ENCODE peak calls at places on chromosomes 12 and 14, in nine cellular contexts. V is left ventricle myocardium inferior, Y is kidney, G is heart right ventricle, Z is cardiac muscle cell, F is mucosa of descending colon, T is coronary artery, P is neural progenitor cell, X is BE2C. C is an unnamed sample.

GRCh38 chr12:123231931-123232330 is 1.0 kb downstream of the MPHOSPH9 start:
- DNase-seq in V (no peak), Y (no peak), G (no peak), Z (no peak), F (no peak), T (no peak), P (peak), X (no peak), C (no peak)

GRCh38 chr14:41785696-41786095 is 179.0 kb downstream of the LRFN5 start:
- DNase-seq in V (no peak), Y (no peak), G (no peak), Z (peak), F (no peak), T (no peak), P (peak), X (no peak), C (no peak)

GRCh38 chr12:66799548-66799947 is 120.7 kb upstream of the GRIP1 start:
- DNase-seq in V (no peak), Y (no peak), G (no peak), Z (no peak), F (no peak), T (no peak), P (no peak), X (no peak), C (no peak)

GRCh38 chr12:123269980-123270379 is 1.7 kb downstream of the CDK2AP1 start:
- DNase-seq in V (no peak), Y (no peak), G (no peak), Z (no peak), F (no peak), T (no peak), P (peak), X (no peak), C (no peak)

GRCh38 chr12:110338754-110339153 is 57.7 kb downstream of the ATP2A2 start:
- DNase-seq in V (no peak), Y (no peak), G (no peak), Z (no peak), F (no peak), T (no peak), P (no peak), X (peak), C (no peak)

GRCh38 chr14:95048771-95049312 is 108.5 kb downstream of the DICER1 start:
- DNase-seq in V (no peak), Y (peak), G (no peak), Z (no peak), F (no peak), T (peak), P (no peak), X (no peak), C (no peak)

GRCh38 chr14:103404920-103405319 is 19.7 kb downstream of the MARK3 start:
- DNase-seq in V (peak), Y (no peak), G (peak), Z (peak), F (no peak), T (no peak), P (no peak), X (no peak), C (no peak)

GRCh38 chr12:26212356-26212755 is 17.0 kb downstream of the SSPN start:
- DNase-seq in V (no peak), Y (no peak), G (no peak), Z (peak), F (no peak), T (no peak), P (no peak), X (no peak), C (no peak)

GRCh38 chr12:58395470-58395869 is 454.1 kb downstream of the ATP23 start:
- DNase-seq in V (no peak), Y (no peak), G (no peak), Z (no peak), F (no peak), T (no peak), P (no peak), X (no peak), C (peak)

GRCh38 chr12:53751336-53752191 is at the start of gene CISTR:
- DNase-seq in V (no peak), Y (peak), G (peak), Z (no peak), F (peak), T (no peak), P (peak), X (peak), C (no peak)

GRCh38 chr12:63085120-63085519 is 65.9 kb downstream of the AVPR1A start:
- DNase-seq in V (no peak), Y (no peak), G (no peak), Z (no peak), F (no peak), T (no peak), P (no peak), X (no peak), C (no peak)

GRCh38 chr14:94298130-94298529 is 5.1 kb upstream of the SERPINA10 start:
- DNase-seq in V (no peak), Y (no peak), G (no peak), Z (no peak), F (no peak), T (no peak), P (no peak), X (no peak), C (no peak)

GRCh38 chr14:96811265-96811664 is 14.1 kb downstream of the VRK1 start:
- DNase-seq in V (no peak), Y (no peak), G (no peak), Z (peak), F (no peak), T (no peak), P (no peak), X (no peak), C (peak)

GRCh38 chr12:42968426-42968825 is 378.9 kb upstream of the PRICKLE1 start:
- DNase-seq in V (no peak), Y (no peak), G (no peak), Z (no peak), F (no peak), T (no peak), P (no peak), X (no peak), C (peak)

GRCh38 chr14:57382283-57382682 is 8.1 kb upstream of the NAA30 start:
- DNase-seq in V (no peak), Y (no peak), G (no peak), Z (peak), F (no peak), T (no peak), P (no peak), X (no peak), C (peak)

GRCh38 chr12:110371408-110372055 is 32.0 kb downstream of the ANAPC7 start:
- DNase-seq in V (no peak), Y (no peak), G (no peak), Z (peak), F (no peak), T (no peak), P (no peak), X (peak), C (no peak)

GRCh38 chr12:52776435-52776834 is 710 bp downstream of the KRT76 start:
- DNase-seq in V (no peak), Y (no peak), G (no peak), Z (no peak), F (no peak), T (no peak), P (no peak), X (no peak), C (no peak)

GRCh38 chr14:70670992-70671651 is 29.4 kb downstream of the TTC9 start:
- DNase-seq in V (no peak), Y (no peak), G (no peak), Z (no peak), F (no peak), T (no peak), P (no peak), X (no peak), C (peak)

GRCh38 chr12:106682594-106683234 is 91.8 kb upstream of the RIC8B start:
- DNase-seq in V (no peak), Y (no peak), G (no peak), Z (peak), F (peak), T (no peak), P (no peak), X (no peak), C (peak)

GRCh38 chr14:104423715-104424405 is 155.7 kb upstream of the C14orf180 start:
- DNase-seq in V (no peak), Y (no peak), G (no peak), Z (no peak), F (no peak), T (peak), P (no peak), X (no peak), C (no peak)

GRCh38 chr12:124525455-124525854 is 42.0 kb downstream of the NCOR2 start:
- DNase-seq in V (peak), Y (peak), G (no peak), Z (no peak), F (no peak), T (no peak), P (no peak), X (no peak), C (no peak)

GRCh38 chr14:31421200-31421599 is 850 bp upstream of the HEATR5A start:
- DNase-seq in V (no peak), Y (no peak), G (no peak), Z (no peak), F (no peak), T (no peak), P (no peak), X (no peak), C (no peak)
- H3K4me3 ChIP-seq in V (peak), Y (peak), G (peak), Z (no peak), F (no peak), T (no peak), P (no peak), X (no peak), C (no peak)

GRCh38 chr12:100868487-100868886 is 73.9 kb downstream of the ANO4 start:
- DNase-seq in V (no peak), Y (no peak), G (no peak), Z (peak), F (no peak), T (no peak), P (no peak), X (no peak), C (peak)

GRCh38 chr12:100864366-100864765 is 69.8 kb downstream of the ANO4 start:
- DNase-seq in V (no peak), Y (no peak), G (no peak), Z (no peak), F (no peak), T (no peak), P (no peak), X (no peak), C (no peak)

GRCh38 chr12:100862600-100863149 is 68.1 kb downstream of the ANO4 start:
- DNase-seq in V (no peak), Y (no peak), G (no peak), Z (no peak), F (no peak), T (no peak), P (no peak), X (no peak), C (peak)

GRCh38 chr12:100871335-100871734 is 76.8 kb downstream of the ANO4 start:
- DNase-seq in V (no peak), Y (no peak), G (no peak), Z (no peak), F (peak), T (no peak), P (no peak), X (no peak), C (no peak)

DNA sequence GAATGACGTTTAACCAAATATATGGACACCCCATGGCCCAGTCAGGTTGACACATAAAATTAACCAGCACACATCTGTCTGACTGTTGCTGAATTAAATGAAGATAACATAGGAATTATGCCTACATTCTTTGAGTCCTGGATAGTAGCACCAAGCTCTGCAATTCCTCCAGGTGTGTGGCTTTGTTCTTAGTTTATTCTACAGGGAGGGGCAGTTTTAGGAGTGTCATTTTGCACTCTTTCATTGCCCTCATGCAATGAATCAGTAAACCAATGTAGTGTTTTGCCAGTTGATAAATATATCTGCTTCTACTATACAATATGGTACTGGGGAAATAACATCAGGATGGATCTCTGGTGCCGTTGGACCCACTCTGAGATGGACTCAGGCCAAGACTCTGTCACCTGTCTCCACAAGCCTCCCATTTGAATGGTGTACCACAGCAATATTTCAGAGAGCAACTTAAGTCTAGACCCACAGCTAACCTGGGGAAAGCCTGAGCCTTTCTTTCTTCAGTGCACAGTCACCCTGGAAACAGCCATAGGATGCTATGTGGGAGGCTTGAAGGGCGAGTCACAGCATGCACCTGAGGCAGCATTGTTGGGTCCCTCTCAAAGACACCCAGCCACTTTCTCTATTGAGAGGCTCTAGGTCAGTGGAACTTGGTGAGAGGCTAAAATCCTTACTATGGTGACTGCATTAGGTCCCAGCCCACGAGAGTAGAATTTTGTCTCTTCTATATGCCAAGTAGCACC is 73.2 kb downstream of the ANO4 start:
- DNase-seq in V (no peak), Y (no peak), G (no peak), Z (no peak), F (peak), T (no peak), P (no peak), X (no peak), C (no peak)
- H3K4me3 ChIP-seq in V (no peak), Y (no peak), G (no peak), Z (no peak), F (no peak), T (no peak), P (no peak), X (no peak), C (no peak)

DNA sequence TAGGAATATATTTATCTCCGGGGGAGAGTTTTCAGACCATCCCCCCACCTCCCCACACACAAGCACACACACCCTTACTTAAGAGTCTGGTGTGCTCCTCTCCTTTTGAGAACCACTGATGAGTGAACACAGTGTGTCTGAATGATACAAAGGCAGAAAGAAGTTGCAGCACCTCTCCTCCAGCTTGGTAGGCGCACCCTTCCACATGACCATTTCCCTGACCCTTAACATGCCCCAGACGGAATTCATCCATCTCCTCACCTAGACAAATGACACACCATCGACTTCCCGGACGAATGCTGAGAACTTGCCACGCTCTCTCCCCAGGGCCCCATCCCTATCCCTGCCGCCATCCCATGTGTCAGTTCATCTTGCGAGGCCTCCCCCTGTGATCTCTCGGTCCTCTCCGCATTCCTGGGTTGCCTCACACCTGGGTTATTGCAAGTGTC is 3.9 kb downstream of the TNFRSF1A start:
- DNase-seq in V (no peak), Y (peak), G (no peak), Z (peak), F (no peak), T (no peak), P (no peak), X (no peak), C (peak)
- H3K4me3 ChIP-seq in V (peak), Y (peak), G (peak), Z (no peak), F (no peak), T (peak), P (no peak), X (no peak), C (peak)

DNA sequence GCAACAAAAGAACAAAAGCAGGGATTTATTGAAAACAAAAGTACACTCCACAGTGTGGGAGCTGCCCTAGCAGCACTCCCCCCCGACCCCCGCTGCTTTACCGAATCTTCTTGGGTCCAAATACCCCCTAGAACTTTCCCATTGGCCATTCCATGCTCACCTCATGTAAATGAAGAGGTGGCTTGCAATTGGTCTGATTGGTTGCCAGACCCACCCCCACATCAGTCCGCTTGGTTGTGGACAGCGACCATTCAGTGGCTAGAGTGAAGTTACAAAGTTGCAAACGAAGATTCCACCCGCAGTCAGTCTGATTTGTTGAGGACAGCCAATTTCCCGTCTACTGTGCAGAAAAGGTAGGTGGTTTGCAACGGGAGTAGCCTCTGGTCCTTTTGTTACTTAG is 3.9 kb downstream of the STYX start:
- DNase-seq in V (no peak), Y (no peak), G (no peak), Z (no peak), F (no peak), T (no peak), P (peak), X (no peak), C (no peak)
- H3K4me3 ChIP-seq in V (no peak), Y (no peak), G (no peak), Z (no peak), F (no peak), T (no peak), P (no peak), X (no peak), C (no peak)

GRCh38 chr12:59407799-59408198 is 188.0 kb upstream of the SLC16A7 start:
- DNase-seq in V (no peak), Y (no peak), G (no peak), Z (no peak), F (no peak), T (no peak), P (no peak), X (no peak), C (no peak)
- H3K4me3 ChIP-seq in V (no peak), Y (no peak), G (no peak), Z (no peak), F (no peak), T (no peak), P (no peak), X (no peak), C (no peak)

DNA sequence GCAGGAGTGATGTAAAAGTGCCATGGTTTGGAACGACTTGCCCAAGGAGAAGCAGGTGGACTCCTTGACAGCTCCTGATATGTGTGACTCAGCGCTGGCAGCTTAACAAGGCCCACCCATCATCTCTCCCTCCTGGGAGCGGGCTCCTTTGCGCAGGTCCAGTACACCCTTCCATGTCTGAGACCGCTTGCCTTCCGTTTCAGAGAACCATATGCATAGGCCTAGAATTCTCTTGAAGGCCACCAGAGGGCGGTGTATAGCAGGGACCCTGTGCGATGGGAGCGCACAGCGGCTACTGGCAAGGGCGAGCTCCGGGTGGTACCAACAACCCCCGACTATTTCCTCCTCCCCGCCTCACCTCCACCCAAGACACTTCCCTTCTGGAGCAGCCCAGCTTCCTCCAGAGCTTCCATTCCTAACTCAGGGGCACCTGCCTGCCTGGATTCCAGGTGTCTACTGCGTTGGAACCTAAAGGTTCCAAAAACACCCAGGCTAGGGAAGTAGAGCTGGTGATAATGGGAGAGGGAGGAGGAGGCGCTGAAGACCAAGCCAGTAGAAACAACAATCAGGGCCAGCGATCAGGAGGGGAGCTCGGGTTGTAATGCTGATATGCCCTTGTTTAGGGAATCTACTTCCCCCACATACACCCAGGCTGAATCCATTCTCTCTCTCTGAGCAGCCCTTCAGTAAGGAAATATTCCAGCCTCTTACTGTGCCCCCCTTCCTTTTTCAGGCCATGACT is 6.2 kb downstream of the DHH start:
- DNase-seq in V (peak), Y (peak), G (peak), Z (peak), F (peak), T (peak), P (peak), X (peak), C (peak)
- H3K4me3 ChIP-seq in V (peak), Y (no peak), G (peak), Z (no peak), F (no peak), T (peak), P (no peak), X (peak), C (no peak)

C was measured in astrocyte.